ENCODE peak calls at places on chromosomes 12 and 14, in five cellular contexts. S is activated T-cell treated with anti-CD3 and anti-CD28 coated beads for 1 hour, H is OCI-M1, O is NCI-H460, X is NCI-H2029. E is an unnamed sample.
A peak's percentile ranks its signal among the peaks of the same experiment; 100 is the strongest.

GRCh38 chr12:50275545-50275944 is 7.8 kb downstream of the LIMA1 start:
- DNase-seq in X (no peak), S (no peak), H (peak; percentile 31), O (no peak), E (no peak)

GRCh38 chr12:11753151-11753501 is 103.7 kb downstream of the ETV6 start:
- DNase-seq in H (no peak), X (peak; percentile 56), O (no peak), S (no peak), E (no peak)

GRCh38 chr14:56339855-56340701 is 221.9 kb downstream of the PELI2 start:
- DNase-seq in X (peak; percentile 89), H (peak; percentile 90), O (peak; percentile 96), S (peak; percentile 48), E (peak; percentile 97)

GRCh38 chr12:109982211-109982610 is 14.0 kb downstream of the GIT2 start:
- DNase-seq in X (no peak), O (no peak), H (no peak), S (no peak), E (no peak)

GRCh38 chr14:105582639-105583038 is 56.3 kb downstream of the TMEM121 start:
- DNase-seq in O (no peak), H (no peak), S (no peak), X (no peak), E (no peak)

GRCh38 chr14:94115068-94115591 is 4.6 kb downstream of the IFI27 start:
- DNase-seq in S (no peak), H (peak; percentile 3), O (no peak), X (no peak), E (peak; percentile 38)

GRCh38 chr12:23484238-23484637 is 465.2 kb downstream of the SOX5 start:
- DNase-seq in O (no peak), H (no peak), X (peak; percentile 8), S (no peak), E (no peak)

GRCh38 chr14:32980178-32980886 is 41.7 kb downstream of the NPAS3 start:
- DNase-seq in H (no peak), O (no peak), S (no peak), X (peak; percentile 76), E (no peak)

GRCh38 chr12:6703631-6704030 is 3.0 kb upstream of the PIANP start:
- DNase-seq in X (no peak), O (no peak), H (peak; percentile 42), S (no peak), E (no peak)

GRCh38 chr12:17992002-17992656 is 97.9 kb downstream of the RERGL start:
- DNase-seq in S (no peak), X (peak; percentile 0), H (peak; percentile 78), O (peak; percentile 17), E (peak; percentile 55)

GRCh38 chr12:116958402-116959197 is 47.9 kb downstream of the FBXW8 start:
- DNase-seq in S (no peak), H (no peak), X (peak; percentile 65), O (no peak), E (no peak)

GRCh38 chr12:49367381-49368239 is at the start of gene SPATS2:
- DNase-seq in S (no peak), H (peak; percentile 60), O (no peak), X (no peak), E (peak; percentile 46)

GRCh38 chr12:34151019-34151418 is 128.7 kb downstream of the ALG10 start:
- DNase-seq in O (no peak), H (peak; percentile 56), S (no peak), X (no peak), E (no peak)

GRCh38 chr12:11694528-11694927 is 45.1 kb downstream of the ETV6 start:
- DNase-seq in O (no peak), H (no peak), S (no peak), X (no peak), E (no peak)

GRCh38 chr14:81868172-81868571 is 334.5 kb upstream of the SEL1L start:
- DNase-seq in X (no peak), H (no peak), S (no peak), O (no peak), E (no peak)

GRCh38 chr12:11580125-11580751 is 69.2 kb upstream of the ETV6 start:
- DNase-seq in O (no peak), X (no peak), S (no peak), H (no peak), E (peak; percentile 93)

GRCh38 chr12:4392223-4392742 is 12.8 kb upstream of the FGF23 start:
- DNase-seq in X (no peak), O (no peak), S (no peak), H (no peak), E (peak; percentile 83)

GRCh38 chr14:89658977-89659670 is 242.1 kb upstream of the FOXN3 start:
- DNase-seq in X (no peak), O (no peak), S (no peak), H (no peak), E (peak; percentile 8)

E was measured in cardiac muscle cell.